ENCODE peak calls at places on chromosomes 12 and 14, in six cellular contexts. B is fibroblast of pulmonary artery, N is left lung, W is lung microvascular endothelial cell, C is HCEC 1CT, R is NCI-H1048. Z is an unnamed sample.

GRCh38 chr12:103930787-103931536 is 752 bp downstream of the HSP90B1 start:
- DNase-seq in N (peak), W (peak), C (peak), R (no peak), B (peak), Z (peak)

GRCh38 chr14:105850853-105851581 is 324.6 kb downstream of the TMEM121 start:
- DNase-seq in B (no peak), W (no peak), R (no peak), N (peak), C (no peak), Z (no peak)

GRCh38 chr12:123389560-123390351 is 5.8 kb downstream of the KMT5A start:
- DNase-seq in C (no peak), W (peak), N (peak), R (no peak), B (no peak), Z (peak)

GRCh38 chr14:60183724-60184596 is 18.8 kb upstream of the DHRS7 start:
- DNase-seq in C (peak), N (no peak), W (peak), B (peak), R (peak), Z (peak)

GRCh38 chr12:10165421-10165820 is 6.5 kb downstream of the OLR1 start:
- DNase-seq in B (no peak), N (no peak), W (no peak), C (no peak), R (no peak), Z (no peak)

GRCh38 chr12:110245278-110245868 is 35.7 kb upstream of the ATP2A2 start:
- DNase-seq in R (no peak), W (peak), N (peak), C (peak), B (no peak), Z (no peak)

GRCh38 chr12:12716151-12716844 is 870 bp upstream of the CDKN1B start:
- DNase-seq in N (no peak), W (peak), B (no peak), R (no peak), C (no peak), Z (peak)

GRCh38 chr12:22687677-22688076 is 62.7 kb downstream of the ETNK1 start:
- DNase-seq in R (no peak), B (peak), C (peak), W (peak), N (no peak), Z (peak)

GRCh38 chr12:39138268-39138667 is 232.9 kb upstream of the CPNE8 start:
- DNase-seq in R (no peak), C (no peak), N (no peak), B (no peak), W (no peak), Z (no peak)

GRCh38 chr14:104889374-104889755 is 24.3 kb downstream of the CEP170B start:
- DNase-seq in C (no peak), R (no peak), N (peak), B (no peak), W (no peak), Z (no peak)

GRCh38 chr12:105944628-105945027 is 194.1 kb downstream of the NUAK1 start:
- DNase-seq in B (no peak), C (no peak), W (no peak), R (no peak), N (no peak), Z (no peak)

GRCh38 chr14:89266754-89267153 is 150.3 kb downstream of the FOXN3 start:
- DNase-seq in R (no peak), N (no peak), C (peak), B (no peak), W (no peak), Z (peak)

GRCh38 chr12:95574799-95575452 is 23.6 kb upstream of the USP44 start:
- DNase-seq in N (no peak), B (peak), R (no peak), C (peak), W (peak), Z (peak)

GRCh38 chr14:65229431-65230286 is 127.3 kb upstream of the MAX start:
- DNase-seq in N (peak), C (peak), W (peak), B (peak), R (peak), Z (no peak)

GRCh38 chr12:116434155-116435065 is 124.8 kb upstream of the MAP1LC3B2 start:
- DNase-seq in R (no peak), B (peak), C (peak), W (peak), N (peak), Z (no peak)

GRCh38 chr14:41607966-41608663 is 1.4 kb downstream of the LRFN5 start:
- DNase-seq in C (no peak), B (no peak), N (peak), W (no peak), R (no peak), Z (no peak)

GRCh38 chr12:24270965-24271364 is 321.5 kb upstream of the SOX5 start:
- DNase-seq in B (no peak), R (no peak), N (no peak), C (no peak), W (no peak), Z (no peak)

GRCh38 chr14:94722397-94722796 is 47.5 kb downstream of the GSC start:
- DNase-seq in C (no peak), W (no peak), R (no peak), B (no peak), N (no peak), Z (no peak)

GRCh38 chr12:125029756-125030358 is 35.4 kb upstream of the AACS start:
- DNase-seq in R (no peak), N (no peak), B (no peak), W (no peak), C (peak), Z (peak)

GRCh38 chr14:22432348-22432976 is 156.6 kb downstream of the DAD1 start:
- DNase-seq in W (peak), B (peak), N (no peak), R (no peak), C (peak), Z (peak)

GRCh38 chr12:116556964-116557706 is 2.0 kb upstream of the MAP1LC3B2 start:
- DNase-seq in C (no peak), N (no peak), W (no peak), R (no peak), B (peak), Z (no peak)

GRCh38 chr12:95318071-95318545 is 100.5 kb downstream of the VEZT start:
- DNase-seq in N (no peak), W (no peak), B (peak), C (peak), R (no peak), Z (no peak)

GRCh38 chr14:99041141-99041819 is 230.7 kb downstream of the BCL11B start:
- DNase-seq in R (no peak), N (no peak), C (no peak), B (no peak), W (no peak), Z (no peak)

GRCh38 chr14:97426776-97427175 is 629.6 kb downstream of the VRK1 start:
- DNase-seq in W (no peak), N (no peak), B (no peak), R (no peak), C (no peak), Z (no peak)

GRCh38 chr14:90276627-90277367 is 20.4 kb downstream of the PSMC1 start:
- DNase-seq in R (no peak), C (peak), W (no peak), N (no peak), B (no peak), Z (no peak)

GRCh38 chr14:36661506-36662257 is at the start of gene PAX9:
- DNase-seq in C (peak), B (peak), N (peak), R (peak), W (peak), Z (peak)

GRCh38 chr14:32383337-32384009 is 54.4 kb downstream of the AKAP6 start:
- DNase-seq in W (no peak), C (no peak), N (no peak), R (no peak), B (no peak), Z (no peak)

GRCh38 chr14:36585100-36585499 is 2.7 kb upstream of the NKX2-8 start:
- DNase-seq in N (no peak), C (no peak), W (no peak), B (no peak), R (no peak), Z (no peak)

GRCh38 chr12:109115758-109116610 is at the start of gene ACACB:
- DNase-seq in W (no peak), R (no peak), B (no peak), C (no peak), N (no peak), Z (no peak)

Z was measured in RKO.